ENCODE peak calls at places on chromosomes 16 and 17, in five cellular contexts. V is EL, A is left cardiac atrium, U is NCI-H1436 treated with DMSO at 0.1 percent for 48 hours, F is neural progenitor cell. Q is an unnamed sample.

GRCh38 chr16:3086596-3087242 is 12.4 kb downstream of the ZSCAN10 start:
- DNase-seq in V (no peak), A (no peak), U (no peak), F (no peak), Q (no peak)

GRCh38 chr16:3641801-3642396 is 12.6 kb upstream of the DNASE1 start:
- DNase-seq in V (no peak), A (no peak), U (no peak), F (no peak), Q (no peak)

GRCh38 chr17:55846745-55847144 is 95.9 kb downstream of the PCTP start:
- DNase-seq in V (no peak), A (no peak), U (no peak), F (no peak), Q (no peak)

GRCh38 chr16:67166035-67166882 is 1.7 kb downstream of the HSF4 start:
- DNase-seq in V (no peak), A (peak; percentile 21), U (no peak), F (no peak), Q (no peak)

GRCh38 chr17:45775148-45775547 is 9.0 kb upstream of the CRHR1 start:
- DNase-seq in V (no peak), A (no peak), U (peak; percentile 45), F (no peak), Q (peak; percentile 99)

GRCh38 chr16:72921620-72922019 is 126.3 kb downstream of the ZFHX3 start:
- DNase-seq in V (no peak), A (no peak), U (no peak), F (no peak), Q (peak; percentile 90)

GRCh38 chr17:31274252-31274651 is 22.8 kb downstream of the OMG start:
- DNase-seq in V (no peak), A (no peak), U (peak; percentile 21), F (no peak), Q (peak; percentile 62)

GRCh38 chr17:56274491-56274890 is 121.2 kb downstream of the ANKFN1 start:
- DNase-seq in V (no peak), A (no peak), U (no peak), F (no peak), Q (no peak)

GRCh38 chr17:68497885-68498319 is 14.3 kb upstream of the PRKAR1A start:
- DNase-seq in V (no peak), A (no peak), U (no peak), F (no peak), Q (peak; percentile 15)